ENCODE peak calls at places on chromosomes 3 and 15, in six cellular contexts. One of them, this sample, is unnamed.

GRCh38 chr3:42502429-42503250 is at the start of gene VIPR1:
- DNase-seq in EL: peak; percentile 51
- DNase-seq in activated T-cell treated with anti-CD3 and anti-CD28 coated beads for 4 hours: peak; percentile 90
- DNase-seq in right cardiac atrium: peak; percentile 88
- DNase-seq in NCI-H774: peak; percentile 66
- DNase-seq in M059J: peak; percentile 43
- DNase-seq in this sample: peak; percentile 91

GRCh38 chr15:71142780-71143179 is 27.5 kb downstream of the THSD4 start:
- DNase-seq in EL: no peak
- DNase-seq in activated T-cell treated with anti-CD3 and anti-CD28 coated beads for 4 hours: no peak
- DNase-seq in right cardiac atrium: no peak
- DNase-seq in NCI-H774: no peak
- DNase-seq in M059J: no peak
- DNase-seq in this sample: no peak

GRCh38 chr3:23712656-23713559 is 92.8 kb upstream of the UBE2E1 start:
- DNase-seq in EL: peak; percentile 89
- DNase-seq in activated T-cell treated with anti-CD3 and anti-CD28 coated beads for 4 hours: no peak
- DNase-seq in right cardiac atrium: peak; percentile 62
- DNase-seq in NCI-H774: no peak
- DNase-seq in M059J: peak; percentile 91
- DNase-seq in this sample: no peak

GRCh38 chr15:56765252-56765651 is 31.9 kb upstream of the ZNF280D start:
- DNase-seq in EL: peak; percentile 46
- DNase-seq in activated T-cell treated with anti-CD3 and anti-CD28 coated beads for 4 hours: no peak
- DNase-seq in right cardiac atrium: no peak
- DNase-seq in NCI-H774: no peak
- DNase-seq in M059J: peak; percentile 82
- DNase-seq in this sample: no peak

GRCh38 chr3:103684956-103685355 is 1250.1 kb downstream of the ZPLD1 start:
- DNase-seq in EL: no peak
- DNase-seq in activated T-cell treated with anti-CD3 and anti-CD28 coated beads for 4 hours: no peak
- DNase-seq in right cardiac atrium: no peak
- DNase-seq in NCI-H774: no peak
- DNase-seq in M059J: no peak
- DNase-seq in this sample: no peak

GRCh38 chr3:61594978-61595687 is 33.8 kb downstream of the PTPRG start:
- DNase-seq in EL: peak; percentile 49
- DNase-seq in activated T-cell treated with anti-CD3 and anti-CD28 coated beads for 4 hours: no peak
- DNase-seq in right cardiac atrium: no peak
- DNase-seq in NCI-H774: no peak
- DNase-seq in M059J: peak; percentile 20
- DNase-seq in this sample: no peak

GRCh38 chr3:38168151-38168987 is 3.0 kb downstream of the OXSR1 start:
- DNase-seq in EL: peak; percentile 86
- DNase-seq in activated T-cell treated with anti-CD3 and anti-CD28 coated beads for 4 hours: no peak
- DNase-seq in right cardiac atrium: no peak
- DNase-seq in NCI-H774: no peak
- DNase-seq in M059J: peak; percentile 82
- DNase-seq in this sample: no peak

GRCh38 chr15:40087991-40088928 is 20.4 kb downstream of the BMF start:
- DNase-seq in EL: no peak
- DNase-seq in activated T-cell treated with anti-CD3 and anti-CD28 coated beads for 4 hours: no peak
- DNase-seq in right cardiac atrium: peak; percentile 84
- DNase-seq in NCI-H774: no peak
- DNase-seq in M059J: peak; percentile 75
- DNase-seq in this sample: no peak

GRCh38 chr3:2098398-2099027 is at the start of gene CNTN4:
- DNase-seq in EL: no peak
- DNase-seq in activated T-cell treated with anti-CD3 and anti-CD28 coated beads for 4 hours: no peak
- DNase-seq in right cardiac atrium: peak; percentile 88
- DNase-seq in NCI-H774: peak; percentile 89
- DNase-seq in M059J: no peak
- DNase-seq in this sample: no peak

GRCh38 chr15:92846716-92847115 is 53.4 kb upstream of the CHD2 start:
- DNase-seq in EL: peak; percentile 46
- DNase-seq in activated T-cell treated with anti-CD3 and anti-CD28 coated beads for 4 hours: no peak
- DNase-seq in right cardiac atrium: no peak
- DNase-seq in NCI-H774: no peak
- DNase-seq in M059J: no peak
- DNase-seq in this sample: no peak

GRCh38 chr3:69463546-69463945 is 77.7 kb upstream of the FRMD4B start:
- DNase-seq in EL: no peak
- DNase-seq in activated T-cell treated with anti-CD3 and anti-CD28 coated beads for 4 hours: no peak
- DNase-seq in right cardiac atrium: no peak
- DNase-seq in NCI-H774: no peak
- DNase-seq in M059J: no peak
- DNase-seq in this sample: no peak

GRCh38 chr3:64467255-64467944 is 220.4 kb downstream of the ADAMTS9 start:
- DNase-seq in EL: no peak
- DNase-seq in activated T-cell treated with anti-CD3 and anti-CD28 coated beads for 4 hours: no peak
- DNase-seq in right cardiac atrium: no peak
- DNase-seq in NCI-H774: no peak
- DNase-seq in M059J: no peak
- DNase-seq in this sample: no peak

GRCh38 chr3:38805004-38805403 is 11.0 kb downstream of the SCN10A start:
- DNase-seq in EL: no peak
- DNase-seq in activated T-cell treated with anti-CD3 and anti-CD28 coated beads for 4 hours: no peak
- DNase-seq in right cardiac atrium: no peak
- DNase-seq in NCI-H774: no peak
- DNase-seq in M059J: no peak
- DNase-seq in this sample: no peak

This sample was measured in stimulated activated CD4-positive, alpha-beta T cell treated with anti-CD3 and anti-CD28 coated beads, TNF-alpha, amount 100 ng/mL, for 4 hours.